ENCODE peak calls at places on chromosome 15, in ten cellular contexts. M is activated CD4-positive, alpha-beta T cell treated with anti-CD3 and anti-CD28 coated beads, Interleukin-2, amount 10 ng/mL, durations not matched to agents 24 days and 14 days; K is esophagus muscularis mucosa; T is foreskin fibroblast; O is GM12891; B is GM20000; X is NCI-H345; A is psoas muscle; V is T-helper 17 cell; U is colonic mucosa. D is an unnamed sample.
A peak's percentile ranks its signal among the peaks of the same experiment; 100 is the strongest.

GRCh38 chr15:72389231-72389630 is 8.9 kb upstream of the TMEM202 start:
- DNase-seq in M (no peak), K (no peak), T (no peak), O (no peak), B (no peak), X (no peak), A (no peak), V (no peak), U (no peak), D (no peak)

GRCh38 chr15:76176059-76176458 is 116.3 kb downstream of the TMEM266 start:
- DNase-seq in M (no peak), K (no peak), T (no peak), O (no peak), B (no peak), X (no peak), A (no peak), V (no peak), U (no peak), D (no peak)

GRCh38 chr15:42289166-42289565 is 15.9 kb upstream of the TMEM87A start:
- DNase-seq in M (no peak), K (no peak), T (no peak), O (no peak), B (no peak), X (no peak), A (no peak), V (no peak), U (no peak), D (no peak)

GRCh38 chr15:56236197-56236596 is 7.5 kb downstream of the RFX7 start:
- DNase-seq in M (no peak), K (no peak), T (no peak), O (no peak), B (no peak), X (no peak), A (no peak), V (no peak), U (no peak), D (no peak)

GRCh38 chr15:80856400-80856799 is 77.2 kb downstream of the CEMIP start:
- DNase-seq in M (no peak), K (no peak), T (no peak), O (no peak), B (no peak), X (no peak), A (no peak), V (no peak), U (no peak), D (no peak)

GRCh38 chr15:46266691-46267090 is 631.9 kb downstream of the SQOR start:
- DNase-seq in M (no peak), K (no peak), T (no peak), O (no peak), B (no peak), X (no peak), A (no peak), V (no peak), U (no peak), D (no peak)

GRCh38 chr15:80090879-80091503 is 31.5 kb downstream of the ZFAND6 start:
- DNase-seq in M (no peak), K (no peak), T (no peak), O (no peak), B (no peak), X (no peak), A (no peak), V (no peak), U (no peak), D (no peak)

GRCh38 chr15:32855942-32856341 is 138.1 kb downstream of the GREM1 start:
- DNase-seq in M (no peak), K (no peak), T (peak; percentile 97), O (no peak), B (no peak), X (no peak), A (no peak), V (no peak), U (no peak), D (peak; percentile 96)

GRCh38 chr15:63763476-63764123 is 70.1 kb downstream of the HERC1 start:
- DNase-seq in M (peak; percentile 64), K (no peak), T (peak; percentile 16), O (peak; percentile 10), B (peak; percentile 13), X (no peak), A (no peak), V (no peak), U (no peak), D (peak; percentile 60)

GRCh38 chr15:66707310-66708160 is 5.5 kb downstream of the SMAD6 start:
- DNase-seq in M (no peak), K (no peak), T (peak; percentile 40), O (no peak), B (no peak), X (peak; percentile 6), A (no peak), V (no peak), U (peak; percentile 46), D (no peak)

GRCh38 chr15:77840962-77841361 is 208.2 kb upstream of the LINGO1 start:
- DNase-seq in M (no peak), K (no peak), T (peak; percentile 23), O (no peak), B (no peak), X (no peak), A (no peak), V (no peak), U (no peak), D (peak; percentile 83)

GRCh38 chr15:82143390-82144047 is 97.7 kb upstream of the MEX3B start:
- DNase-seq in M (peak; percentile 31), K (no peak), T (no peak), O (no peak), B (no peak), X (no peak), A (no peak), V (no peak), U (no peak), D (no peak)

GRCh38 chr15:54150255-54150654 is 172.0 kb downstream of the UNC13C start:
- DNase-seq in M (no peak), K (no peak), T (peak; percentile 53), O (no peak), B (no peak), X (no peak), A (no peak), V (no peak), U (no peak), D (no peak)

GRCh38 chr15:89809093-89809786 is 5.4 kb downstream of the ANPEP start:
- DNase-seq in M (no peak), K (no peak), T (no peak), O (no peak), B (no peak), X (no peak), A (no peak), V (no peak), U (no peak), D (no peak)

GRCh38 chr15:70059476-70060213 is 38.1 kb downstream of the TLE3 start:
- DNase-seq in M (no peak), K (no peak), T (no peak), O (no peak), B (no peak), X (no peak), A (no peak), V (peak; percentile 4), U (no peak), D (no peak)

GRCh38 chr15:69346112-69346511 is 47.4 kb downstream of the PAQR5 start:
- DNase-seq in M (no peak), K (no peak), T (no peak), O (no peak), B (no peak), X (no peak), A (no peak), V (no peak), U (no peak), D (peak; percentile 33)

GRCh38 chr15:77076325-77076915 is 5.5 kb upstream of the TSPAN3 start:
- DNase-seq in M (no peak), K (no peak), T (no peak), O (no peak), B (no peak), X (no peak), A (no peak), V (no peak), U (no peak), D (no peak)

GRCh38 chr15:59174846-59175831 is 31.5 kb upstream of the LDHAL6B start:
- DNase-seq in M (peak; percentile 76), K (no peak), T (peak; percentile 62), O (peak; percentile 23), B (peak; percentile 29), X (peak; percentile 45), A (peak; percentile 42), V (no peak), U (peak; percentile 69), D (peak; percentile 49)

GRCh38 chr15:78216276-78217229 is 17.8 kb downstream of the ACSBG1 start:
- DNase-seq in M (no peak), K (no peak), T (peak; percentile 29), O (no peak), B (no peak), X (no peak), A (peak; percentile 74), V (no peak), U (peak; percentile 95), D (no peak)

GRCh38 chr15:42576040-42576594 is 711 bp downstream of the STARD9 start:
- DNase-seq in M (no peak), K (no peak), T (no peak), O (no peak), B (peak; percentile 18), X (no peak), A (no peak), V (no peak), U (no peak), D (no peak)

GRCh38 chr15:59237854-59238252 is 31.2 kb downstream of the LDHAL6B start:
- DNase-seq in M (no peak), K (no peak), T (peak; percentile 10), O (no peak), B (no peak), X (no peak), A (no peak), V (no peak), U (no peak), D (no peak)

GRCh38 chr15:89442671-89443307 is 53.6 kb downstream of the RHCG start:
- DNase-seq in M (peak; percentile 84), K (no peak), T (peak; percentile 6), O (peak; percentile 78), B (peak; percentile 86), X (peak; percentile 22), A (no peak), V (no peak), U (peak; percentile 58), D (no peak)

GRCh38 chr15:58413253-58413652 is 18.5 kb upstream of the LIPC start:
- DNase-seq in M (no peak), K (no peak), T (no peak), O (no peak), B (no peak), X (no peak), A (no peak), V (no peak), U (no peak), D (no peak)

GRCh38 chr15:64878708-64879107 is 33.0 kb upstream of the ANKDD1A start:
- DNase-seq in M (no peak), K (no peak), T (no peak), O (no peak), B (no peak), X (no peak), A (no peak), V (no peak), U (no peak), D (no peak)

GRCh38 chr15:68235022-68235421 is 5.5 kb upstream of the CLN6 start:
- DNase-seq in M (peak; percentile 40), K (peak; percentile 84), T (no peak), O (no peak), B (no peak), X (no peak), A (no peak), V (no peak), U (no peak), D (no peak)